ENCODE peak calls at places on chromosomes 12 and 14, in nine cellular contexts. B, M, W, J, Z, P, S, H and N are unnamed samples.

GRCh38 chr12:82835217-82835616 is 148.5 kb downstream of the TMTC2 start:
- DNase-seq in H (no peak), J (no peak), P (no peak), W (no peak), B (no peak), M (no peak), S (no peak), Z (no peak), N (no peak)

GRCh38 chr12:11595080-11595479 is 54.4 kb upstream of the ETV6 start:
- DNase-seq in H (no peak), W (no peak), M (no peak), J (no peak), P (no peak), B (no peak), S (no peak), Z (no peak), N (no peak)

GRCh38 chr12:27821259-27821973 is 41.4 kb upstream of the MANSC4 start:
- DNase-seq in W (no peak), S (no peak), H (peak; percentile 88), P (peak; percentile 20), Z (no peak), M (peak; percentile 3), J (peak; percentile 56), B (peak; percentile 61), N (no peak)

GRCh38 chr14:71243697-71244096 is 336.4 kb downstream of the PCNX1 start:
- DNase-seq in S (no peak), M (no peak), J (peak; percentile 69), H (no peak), Z (no peak), P (no peak), B (no peak), W (no peak), N (no peak)

GRCh38 chr12:126895946-126896520 is 1370.9 kb upstream of the TMEM132C start:
- DNase-seq in W (no peak), M (no peak), P (no peak), J (no peak), S (no peak), H (no peak), Z (no peak), B (no peak), N (no peak)

GRCh38 chr12:25458047-25458552 is 95.0 kb downstream of the LMNTD1 start:
- DNase-seq in M (no peak), P (no peak), H (peak; percentile 44), Z (no peak), S (no peak), J (peak; percentile 85), B (peak; percentile 91), W (no peak), N (no peak)

GRCh38 chr12:69254046-69254445 is 14.7 kb downstream of the CPSF6 start:
- DNase-seq in J (no peak), B (no peak), Z (no peak), W (no peak), M (no peak), P (no peak), H (no peak), S (no peak), N (no peak)

GRCh38 chr14:96246535-96246839 is 9.5 kb upstream of the BDKRB1 start:
- DNase-seq in M (no peak), P (no peak), B (peak; percentile 93), S (no peak), H (no peak), J (peak; percentile 94), W (no peak), Z (no peak), N (no peak)

DNA sequence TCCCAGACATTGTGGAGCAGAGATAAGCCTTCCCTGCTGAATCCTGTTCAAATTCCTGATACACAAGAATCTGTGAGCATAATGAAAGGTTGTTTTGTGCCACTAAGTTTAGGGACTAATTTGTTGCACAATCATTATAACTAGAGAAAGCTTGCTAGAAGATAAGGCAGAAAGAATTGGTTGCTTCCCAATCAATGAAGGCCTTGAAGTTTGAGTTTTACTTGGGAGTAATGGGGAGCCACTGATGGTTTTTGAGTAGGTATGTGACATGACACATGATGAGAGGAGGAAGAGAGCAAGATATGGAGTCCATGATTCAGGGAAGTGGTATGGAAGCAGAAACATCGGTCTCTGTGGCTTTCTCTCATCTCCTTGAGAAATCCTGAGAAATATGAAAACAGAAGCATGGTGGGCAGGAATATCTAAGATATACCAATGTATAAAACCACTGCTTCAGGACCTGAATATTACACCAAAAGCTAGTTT is 13.3 kb upstream of the TCP11L2 start:
- DNase-seq in Z (no peak), S (no peak), P (no peak), J (no peak), H (no peak), W (no peak), M (no peak), B (no peak), N (no peak)
- H3K27ac ChIP-seq in Z (peak overlapping the region; percentile 6), S (no peak overlapping the region), P (no peak overlapping the region), J (peak overlapping the region; percentile 95), H (no peak overlapping the region), W (no peak overlapping the region), M (no peak overlapping the region), B (peak overlapping the region; percentile 92), N (no peak overlapping the region)

GRCh38 chr12:40225984-40226602 is 1.3 kb downstream of the LRRK2 start:
- DNase-seq in S (no peak), W (no peak), P (no peak), H (no peak), Z (no peak), M (no peak), J (no peak), B (no peak), N (no peak)

GRCh38 chr12:40227447-40227846 is 2.6 kb downstream of the LRRK2 start:
- DNase-seq in Z (no peak), M (no peak), B (no peak), W (no peak), H (no peak), P (no peak), S (no peak), J (no peak), N (no peak)

GRCh38 chr12:40224439-40225291 is at the start of gene LRRK2:
- DNase-seq in B (peak; percentile 34), J (no peak), S (peak; percentile 88), M (peak; percentile 22), Z (peak; percentile 85), W (peak; percentile 95), P (peak; percentile 74), H (peak; percentile 68), N (peak; percentile 94)

GRCh38 chr12:40226652-40227051 is 1.9 kb downstream of the LRRK2 start:
- DNase-seq in P (peak; percentile 25), B (peak; percentile 25), S (no peak), Z (peak; percentile 64), W (no peak), J (no peak), H (peak; percentile 67), M (no peak), N (peak; percentile 62)

GRCh38 chr12:40225337-40225983 is 663 bp downstream of the LRRK2 start:
- DNase-seq in B (no peak), P (no peak), S (no peak), Z (no peak), W (no peak), J (no peak), M (no peak), H (no peak), N (no peak)
- H3K27ac ChIP-seq in B (no peak overlapping the region), P (peak overlapping the region; percentile 89), S (peak overlapping the region; percentile 94), Z (peak overlapping the region; percentile 98), W (peak overlapping the region; percentile 97), J (no peak overlapping the region), M (no peak overlapping the region), H (peak overlapping the region; percentile 99), N (peak overlapping the region; percentile 71)

GRCh38 chr12:3592856-3593625 is 102.0 kb downstream of the PRMT8 start:
- DNase-seq in Z (no peak), B (no peak), W (no peak), J (no peak), M (no peak), P (no peak), S (no peak), H (no peak), N (no peak)

GRCh38 chr12:3583656-3584334 is 92.8 kb downstream of the PRMT8 start:
- DNase-seq in Z (no peak), M (no peak), P (no peak), J (no peak), S (no peak), W (no peak), H (no peak), B (no peak), N (peak; percentile 58)

GRCh38 chr12:3589745-3590144 is 98.7 kb downstream of the PRMT8 start:
- DNase-seq in M (no peak), B (no peak), W (no peak), Z (no peak), J (no peak), P (no peak), S (no peak), H (no peak), N (peak; percentile 10)

DNA sequence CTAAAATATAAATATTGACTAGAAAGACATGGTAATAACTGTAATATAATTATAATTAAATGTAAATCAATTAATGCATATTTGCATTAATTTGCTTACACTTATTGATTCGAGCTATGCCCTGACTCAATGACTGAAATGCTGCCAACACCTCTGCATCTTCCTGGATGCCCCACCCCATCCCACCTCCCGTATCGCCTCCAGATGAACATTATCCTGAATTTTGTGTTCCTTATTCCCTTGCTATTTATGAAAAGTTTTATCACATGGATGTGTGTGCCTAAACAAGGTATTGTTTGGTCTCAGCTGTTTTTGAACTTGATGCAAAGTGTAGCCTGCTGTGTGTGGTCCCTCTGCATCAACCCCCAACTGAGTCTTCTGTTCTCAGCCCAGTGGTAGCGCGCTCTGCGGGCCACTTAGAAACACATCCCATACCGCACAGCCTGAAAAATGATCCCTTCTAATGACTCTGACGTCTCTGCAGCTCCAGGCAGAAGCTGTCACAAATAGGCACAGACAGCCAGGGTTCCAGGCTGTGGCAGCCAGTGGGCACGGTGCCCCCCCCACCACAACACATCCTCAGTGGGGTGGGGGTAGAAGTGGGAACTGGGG is 96.5 kb downstream of the PRMT8 start:
- DNase-seq in S (no peak), P (no peak), Z (no peak), W (no peak), H (no peak), B (no peak), J (no peak), M (no peak), N (no peak)
- H3K27ac ChIP-seq in S (no peak overlapping the region), P (no peak overlapping the region), Z (no peak overlapping the region), W (no peak overlapping the region), H (no peak overlapping the region), B (no peak overlapping the region), J (no peak overlapping the region), M (no peak overlapping the region), N (no peak overlapping the region)

GRCh38 chr14:21054768-21055145 is 2.9 kb upstream of the RNASE8 start:
- DNase-seq in M (no peak), H (no peak), Z (no peak), P (no peak), B (no peak), S (no peak), J (no peak), W (no peak), N (no peak)

GRCh38 chr14:21053184-21054122 is 4.2 kb upstream of the RNASE8 start:
- DNase-seq in H (no peak), B (no peak), M (no peak), W (no peak), S (no peak), P (no peak), Z (no peak), J (no peak), N (no peak)

GRCh38 chr14:21056520-21057163 is 980 bp upstream of the RNASE8 start:
- DNase-seq in H (peak; percentile 66), W (no peak), Z (no peak), B (no peak), J (no peak), M (no peak), P (peak; percentile 85), S (no peak), N (no peak)

GRCh38 chr14:21055473-21056117 is 2.0 kb upstream of the RNASE8 start:
- DNase-seq in P (peak; percentile 67), M (no peak), J (no peak), S (no peak), W (no peak), B (no peak), H (no peak), Z (no peak), N (no peak)

GRCh38 chr14:21054123-21054767 is 3.4 kb upstream of the RNASE8 start:
- DNase-seq in W (no peak), S (no peak), J (no peak), B (no peak), M (no peak), H (no peak), Z (no peak), P (peak; percentile 58), N (no peak)
- H3K27ac ChIP-seq in W (no peak overlapping the region), S (no peak overlapping the region), J (no peak overlapping the region), B (no peak overlapping the region), M (no peak overlapping the region), H (no peak overlapping the region), Z (no peak overlapping the region), P (peak overlapping the region; percentile 80), N (no peak overlapping the region)